ENCODE peak calls at places on chromosomes 3 and 15, in six cellular contexts. U, B, O, I, Z and L are unnamed samples.

GRCh38 chr15:81165565-81165964 is 31.1 kb upstream of the IL16 start:
- DNase-seq in I (no peak), O (no peak), Z (no peak), B (peak), U (no peak), L (no peak)

GRCh38 chr3:36904641-36905040 is 40.2 kb downstream of the TRANK1 start:
- DNase-seq in B (no peak), I (peak), U (no peak), O (no peak), Z (peak), L (no peak)

GRCh38 chr3:139827833-139828232 is 107.2 kb upstream of the CLSTN2 start:
- DNase-seq in I (peak), B (no peak), U (peak), O (no peak), Z (no peak), L (no peak)

GRCh38 chr3:191065183-191065805 is 133.7 kb upstream of the OSTN start:
- DNase-seq in Z (no peak), I (no peak), B (peak), O (no peak), U (peak), L (no peak)

GRCh38 chr15:32774022-32774421 is 56.2 kb downstream of the GREM1 start:
- DNase-seq in U (peak), O (no peak), B (peak), Z (peak), I (no peak), L (no peak)

GRCh38 chr3:113552851-113553250 is 20.5 kb downstream of the SIDT1 start:
- DNase-seq in U (no peak), I (no peak), B (no peak), Z (no peak), O (no peak), L (no peak)

GRCh38 chr3:31288641-31289100 is 244.1 kb upstream of the STT3B start:
- DNase-seq in U (peak), Z (peak), I (peak), B (peak), O (no peak), L (no peak)

GRCh38 chr3:120928991-120929390 is 21.0 kb downstream of the STXBP5L start:
- DNase-seq in Z (no peak), B (peak), I (no peak), O (no peak), U (peak), L (no peak)

GRCh38 chr15:38545179-38545578 is 19.4 kb downstream of the RASGRP1 start:
- DNase-seq in I (no peak), U (no peak), B (no peak), O (no peak), Z (no peak), L (no peak)

GRCh38 chr15:75149911-75150709 is 51.6 kb upstream of the C15orf39 start:
- DNase-seq in I (no peak), B (peak), O (no peak), Z (no peak), U (peak), L (no peak)

GRCh38 chr3:23685484-23686258 is 120.1 kb upstream of the UBE2E1 start:
- DNase-seq in B (peak), I (no peak), U (peak), O (no peak), Z (peak), L (no peak)

GRCh38 chr15:63703641-63704040 is 106.5 kb downstream of the FBXL22 start:
- DNase-seq in B (no peak), I (no peak), U (no peak), Z (no peak), O (no peak), L (no peak)

GRCh38 chr3:57659004-57659672 is 33.7 kb downstream of the DENND6A start:
- DNase-seq in U (no peak), O (no peak), B (peak), Z (no peak), I (no peak), L (no peak)

GRCh38 chr3:27639271-27639670 is 82.9 kb downstream of the EOMES start:
- DNase-seq in U (no peak), O (peak), Z (no peak), B (no peak), I (no peak), L (no peak)

GRCh38 chr15:80567721-80568157 is 127.4 kb upstream of the ABHD17C start:
- DNase-seq in I (peak), Z (peak), U (peak), O (no peak), B (peak), L (no peak)

GRCh38 chr15:61081028-61081322 is 148.1 kb downstream of the RORA start:
- DNase-seq in U (no peak), B (no peak), I (no peak), Z (no peak), O (no peak), L (no peak)

GRCh38 chr3:160449660-160450598 is at the start of gene TRIM59:
- DNase-seq in B (peak), O (no peak), Z (peak), U (peak), I (peak), L (no peak)

GRCh38 chr3:23438657-23439056 is 235.5 kb downstream of the UBE2E2 start:
- DNase-seq in B (no peak), Z (no peak), U (no peak), I (no peak), O (no peak), L (no peak)

GRCh38 chr3:30944124-30944523 is 49.7 kb upstream of the GADL1 start:
- DNase-seq in O (no peak), U (no peak), Z (no peak), I (no peak), B (no peak), L (no peak)

GRCh38 chr15:31276596-31277298 is 49.9 kb upstream of the KLF13 start:
- DNase-seq in B (no peak), Z (no peak), I (no peak), O (peak), U (no peak), L (no peak)

GRCh38 chr15:44308415-44308814 is 19.9 kb downstream of the GOLM2 start:
- DNase-seq in O (no peak), Z (no peak), U (no peak), I (no peak), B (no peak), L (no peak)

GRCh38 chr3:151684104-151684503 is 49.6 kb upstream of the AADACL2 start:
- DNase-seq in O (no peak), I (no peak), U (no peak), B (no peak), Z (no peak), L (no peak)

GRCh38 chr3:17041009-17041408 is 156.3 kb downstream of the PLCL2 start:
- DNase-seq in U (peak), I (no peak), Z (no peak), O (no peak), B (no peak), L (no peak)

GRCh38 chr15:73538563-73539211 is 94.5 kb downstream of the NPTN start:
- DNase-seq in O (no peak), B (no peak), Z (no peak), I (no peak), U (no peak), L (no peak)

GRCh38 chr3:42557849-42558248 is 23.9 kb downstream of the SEC22C start:
- DNase-seq in U (no peak), I (no peak), Z (peak), B (no peak), O (no peak), L (no peak)

GRCh38 chr3:160010578-160010977 is 21.9 kb downstream of the IL12A start:
- DNase-seq in I (no peak), B (no peak), Z (no peak), U (no peak), O (no peak), L (no peak)

GRCh38 chr3:102165367-102165766 is 269.4 kb upstream of the ZPLD1 start:
- DNase-seq in B (no peak), U (peak), Z (no peak), O (no peak), I (no peak), L (no peak)

GRCh38 chr15:39667382-39668127 is 86.7 kb downstream of the THBS1 start:
- DNase-seq in Z (no peak), I (peak), O (no peak), U (no peak), B (no peak), L (no peak)

GRCh38 chr3:55164191-55164590 is 236.3 kb upstream of the LRTM1 start:
- DNase-seq in U (no peak), I (no peak), Z (no peak), B (no peak), O (no peak), L (no peak)

GRCh38 chr3:140832883-140833282 is 108.8 kb upstream of the SLC25A36 start:
- DNase-seq in O (no peak), U (no peak), B (no peak), Z (no peak), I (no peak), L (no peak)

GRCh38 chr3:14520967-14521366 is 19.2 kb downstream of the GRIP2 start:
- DNase-seq in U (no peak), I (no peak), O (no peak), Z (no peak), B (no peak), L (no peak)

GRCh38 chr3:185929192-185930151 is 8.3 kb downstream of the TRA2B start:
- DNase-seq in I (peak), Z (no peak), B (peak), U (peak), O (no peak), L (no peak)

GRCh38 chr3:57393957-57394356 is 101.5 kb upstream of the ASB14 start:
- DNase-seq in U (no peak), B (no peak), I (no peak), O (no peak), Z (no peak), L (no peak)

GRCh38 chr15:58469432-58470353 is 37.9 kb downstream of the LIPC start:
- DNase-seq in U (peak), I (peak), B (peak), O (peak), Z (peak), L (no peak)

GRCh38 chr15:45648521-45649200 is 13.8 kb downstream of the SQOR start:
- DNase-seq in Z (peak), O (no peak), U (peak), B (peak), I (no peak), L (no peak)

GRCh38 chr3:109336272-109336957 is 931 bp downstream of the DPPA4 start:
- DNase-seq in B (no peak), O (no peak), I (peak), U (peak), Z (no peak), L (no peak)

GRCh38 chr3:125051715-125052581 is 3.8 kb downstream of the HEG1 start:
- DNase-seq in Z (no peak), O (peak), I (peak), U (peak), B (peak), L (peak)
- H3K9ac ChIP-seq in Z (no peak), O (peak), I (no peak), U (peak), B (no peak), L (no peak)

GRCh38 chr3:175270199-175270837 is 411.2 kb downstream of the NAALADL2 start:
- DNase-seq in O (no peak), I (no peak), Z (no peak), B (peak), U (peak), L (peak)

GRCh38 chr3:175273573-175273972 is 414.4 kb downstream of the NAALADL2 start:
- DNase-seq in Z (no peak), B (no peak), U (no peak), I (no peak), O (no peak), L (no peak)

GRCh38 chr3:175269394-175269793 is 410.3 kb downstream of the NAALADL2 start:
- DNase-seq in Z (no peak), I (no peak), B (no peak), U (no peak), O (no peak), L (no peak)

GRCh38 chr3:175274056-175274455 is 414.9 kb downstream of the NAALADL2 start:
- DNase-seq in I (no peak), B (peak), U (no peak), Z (no peak), O (no peak), L (no peak)

DNA sequence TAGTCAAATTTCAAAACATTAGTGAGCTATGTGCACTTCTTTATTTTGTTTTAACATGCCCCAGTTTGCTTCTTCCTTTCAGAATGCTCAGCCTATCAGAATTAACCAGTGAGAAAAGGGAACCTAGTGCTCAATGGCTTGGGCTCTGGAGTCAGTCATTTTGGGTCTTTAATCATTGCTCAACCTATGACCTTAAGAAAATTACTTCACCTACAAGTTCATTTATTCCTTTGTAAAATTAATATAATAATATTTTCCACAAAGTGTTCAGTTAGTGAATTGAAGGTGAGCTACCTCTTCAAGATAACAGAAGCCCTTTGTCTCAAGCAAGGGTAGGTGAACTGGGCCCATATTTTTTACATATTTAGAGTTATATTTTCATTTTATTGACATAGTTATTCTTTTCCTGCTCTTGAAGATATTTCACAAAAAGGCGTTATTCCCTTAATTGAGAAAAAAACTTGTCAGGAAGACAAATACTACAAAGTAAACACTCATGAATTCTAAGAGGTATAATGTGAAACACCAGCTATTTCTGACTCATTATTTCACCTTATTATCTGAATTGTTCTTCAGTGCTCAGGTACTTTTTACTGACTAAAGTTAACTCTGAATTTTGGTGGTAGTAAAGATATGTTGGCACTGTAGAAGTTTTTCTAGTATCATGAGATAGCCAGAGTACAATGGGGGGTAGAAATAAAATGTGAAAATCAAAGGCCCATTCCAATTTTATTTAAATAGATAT is 415.5 kb downstream of the NAALADL2 start:
- DNase-seq in Z (no peak), I (no peak), B (peak), O (no peak), U (no peak), L (no peak)
- H3K4me3 ChIP-seq in Z (no peak), I (no peak), B (no peak), O (no peak), U (no peak), L (no peak)

GRCh38 chr15:96322401-96323249 is 7.9 kb upstream of the NR2F2 start:
- DNase-seq in U (peak), I (peak), B (no peak), Z (no peak), O (no peak), L (no peak)

GRCh38 chr15:96320703-96321421 is 9.6 kb upstream of the NR2F2 start:
- DNase-seq in B (no peak), I (peak), U (peak), O (no peak), Z (no peak), L (no peak)

GRCh38 chr15:96324192-96324895 is 6.2 kb upstream of the NR2F2 start:
- DNase-seq in O (no peak), U (peak), B (no peak), I (peak), Z (no peak), L (no peak)

GRCh38 chr15:96323250-96324162 is 7.0 kb upstream of the NR2F2 start:
- DNase-seq in I (peak), B (no peak), U (peak), O (no peak), Z (no peak), L (no peak)

DNA sequence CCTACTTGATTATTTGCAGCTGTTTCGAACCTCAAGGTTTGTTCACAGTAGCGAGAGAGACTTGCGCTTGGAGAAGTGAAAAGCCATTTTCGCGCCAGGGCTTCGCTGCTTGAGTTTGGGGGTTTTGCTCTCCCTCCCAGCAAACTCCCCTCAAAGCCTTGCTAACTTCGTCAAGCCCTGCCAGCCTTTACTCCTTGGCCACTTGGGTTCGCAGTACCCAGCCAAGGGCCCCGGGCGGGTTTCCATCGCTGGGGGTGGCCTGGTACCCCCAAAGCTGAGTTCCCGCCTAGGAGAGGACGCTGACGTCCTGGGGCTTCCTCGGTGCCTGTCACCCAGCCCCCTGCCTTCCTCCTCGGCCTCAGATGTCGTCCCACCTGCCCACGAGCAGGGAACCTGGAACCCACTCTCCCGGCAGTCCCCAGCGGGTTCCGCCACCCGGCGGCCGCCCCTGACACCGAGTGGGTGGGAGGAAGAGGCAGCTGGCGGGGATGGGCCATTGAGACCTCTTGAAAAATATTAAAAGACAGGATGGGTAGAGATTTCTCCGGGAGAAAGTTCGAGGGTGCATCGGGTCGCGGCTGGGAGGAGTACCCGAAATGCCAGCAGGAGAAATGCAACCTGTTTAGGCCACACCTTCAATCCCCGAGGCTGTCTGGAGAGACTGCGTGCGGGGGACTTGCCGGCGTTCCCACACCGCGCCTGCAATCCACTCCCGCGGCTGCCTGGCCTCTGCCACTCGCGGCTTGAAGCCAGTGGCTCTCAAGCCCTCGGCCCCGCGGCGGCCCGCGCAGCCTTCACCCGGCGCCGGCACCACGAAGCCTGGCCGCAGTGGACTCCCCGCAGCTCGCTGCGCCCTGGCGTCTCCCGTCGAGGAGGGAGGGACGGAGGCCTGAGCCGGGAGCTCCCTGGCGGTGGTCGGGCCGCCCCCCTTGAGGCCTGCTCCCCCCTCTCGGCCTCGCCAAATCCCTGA is 8.8 kb upstream of the NR2F2 start:
- DNase-seq in O (no peak), U (peak), I (peak), Z (no peak), B (no peak), L (no peak)
- TF ChIP-seq EZH2 in O (no peak), U (no peak), I (peak), Z (no peak), B (no peak), L (no peak)

GRCh38 chr3:13300546-13301294 is 119.4 kb downstream of the NUP210 start:
- DNase-seq in Z (no peak), I (no peak), B (no peak), O (no peak), U (no peak), L (no peak)
- H3K9ac ChIP-seq in Z (no peak), I (no peak), B (no peak), O (no peak), U (no peak), L (no peak)